ENCODE peak calls at places on chromosomes 6 and 20, in four cellular contexts. J is IMR-90; M is CD4-positive, alpha-beta T cell; E is cardiac fibroblast. Z is an unnamed sample.

GRCh38 chr6:30074331-30075093 is 1.1 kb downstream of the RNF39 start:
- DNase-seq in E (no peak), M (no peak), J (no peak), Z (no peak)

GRCh38 chr20:46900068-46900467 is 5.4 kb downstream of the EYA2 start:
- DNase-seq in M (no peak), J (no peak), E (no peak), Z (no peak)

GRCh38 chr20:35539756-35540212 is 2.1 kb upstream of the ERGIC3 start:
- DNase-seq in J (no peak), M (no peak), E (no peak), Z (no peak)

GRCh38 chr6:32664827-32665362 is 1.6 kb downstream of the HLA-DQB1 start:
- DNase-seq in E (no peak), J (no peak), M (peak; percentile 16), Z (no peak)

GRCh38 chr20:47358052-47358671 is 1.7 kb upstream of the ZMYND8 start:
- DNase-seq in J (no peak), M (no peak), E (no peak), Z (no peak)

GRCh38 chr6:127342296-127342945 is 988 bp downstream of the ECHDC1 start:
- DNase-seq in M (no peak), E (peak; percentile 38), J (peak; percentile 54), Z (no peak)

GRCh38 chr20:57804470-57805250 is 94.8 kb upstream of the PMEPA1 start:
- DNase-seq in J (no peak), E (no peak), M (no peak), Z (no peak)

GRCh38 chr20:57374343-57374930 is 16.8 kb upstream of the RBM38 start:
- DNase-seq in E (no peak), M (no peak), J (no peak), Z (no peak)

GRCh38 chr6:21061892-21062291 is 527.6 kb downstream of the CDKAL1 start:
- DNase-seq in J (no peak), M (no peak), E (no peak), Z (no peak)

GRCh38 chr6:41732601-41733348 is 2.6 kb downstream of the TFEB start:
- DNase-seq in M (peak; percentile 45), J (no peak), E (peak; percentile 18), Z (no peak)

GRCh38 chr6:15901141-15902115 is 227.5 kb upstream of the MYLIP start:
- DNase-seq in E (no peak), M (no peak), J (no peak), Z (no peak)

GRCh38 chr6:659716-660581 is 3.0 kb upstream of the HUS1B start:
- DNase-seq in M (no peak), E (no peak), J (no peak), Z (no peak)

GRCh38 chr6:151068761-151069312 is 170.9 kb upstream of the AKAP12 start:
- DNase-seq in E (peak; percentile 77), M (no peak), J (peak; percentile 62), Z (no peak)

GRCh38 chr6:18496462-18496861 is 109.3 kb downstream of the RNF144B start:
- DNase-seq in M (no peak), J (peak; percentile 19), E (peak; percentile 65), Z (no peak)

GRCh38 chr6:69846770-69847506 is 19.4 kb upstream of the COL19A1 start:
- DNase-seq in E (peak; percentile 29), M (no peak), J (no peak), Z (no peak)

GRCh38 chr6:32151885-32152311 is at the start of gene PRRT1:
- DNase-seq in M (no peak), E (no peak), J (no peak), Z (no peak)

GRCh38 chr6:75843401-75843800 is 94.4 kb downstream of the MYO6 start:
- DNase-seq in M (no peak), E (no peak), J (no peak), Z (no peak)

GRCh38 chr6:157323114-157323923 is at the start of gene TMEM242:
- DNase-seq in E (peak; percentile 97), M (peak; percentile 85), J (peak; percentile 93), Z (peak; percentile 73)

GRCh38 chr6:112667427-112667826 is 320.3 kb downstream of the RFPL4B start:
- DNase-seq in J (no peak), M (no peak), E (no peak), Z (no peak)

GRCh38 chr20:479487-479886 is 17.2 kb upstream of the TBC1D20 start:
- DNase-seq in M (no peak), E (peak; percentile 56), J (peak; percentile 30), Z (no peak)

GRCh38 chr6:138231399-138231886 is 13.2 kb upstream of the PBOV1 start:
- DNase-seq in J (no peak), E (no peak), M (no peak), Z (no peak)

GRCh38 chr6:56288347-56288746 is 41.0 kb upstream of the COL21A1 start:
- DNase-seq in E (no peak), J (no peak), M (no peak), Z (no peak)

DNA sequence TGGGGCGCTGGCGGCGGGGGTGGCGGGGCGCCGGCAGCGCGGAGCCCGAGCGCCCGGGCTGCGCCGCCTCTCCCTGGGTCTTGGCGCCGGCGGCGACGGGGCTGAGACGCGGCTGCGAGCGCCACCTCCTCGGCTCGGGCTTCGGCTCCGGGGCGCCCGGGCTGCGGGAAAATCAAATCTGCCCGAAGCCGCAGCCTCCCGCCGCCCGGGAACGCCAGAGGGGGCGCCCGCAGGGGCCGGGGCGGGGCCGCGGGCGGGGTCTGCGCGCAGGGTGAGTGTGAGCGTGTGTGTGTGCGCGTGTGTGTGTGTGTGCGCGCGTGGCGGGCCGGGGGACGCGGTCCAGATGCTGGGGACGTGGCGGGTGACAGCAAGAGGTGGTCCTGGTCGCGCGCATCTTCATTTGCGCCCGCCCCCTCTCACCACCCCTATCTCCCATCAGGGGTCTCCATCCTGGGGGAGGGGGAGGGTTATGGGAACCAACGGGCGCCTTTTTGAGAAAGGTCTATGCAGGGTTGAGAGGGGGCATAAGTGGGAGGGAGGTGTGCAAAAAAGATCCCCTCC is 655 bp upstream of the CPNE5 start:
- DNase-seq in E (no peak), J (no peak), M (peak; percentile 32), Z (no peak)
- TF ChIP-seq CTCF in E (no peak), J (peak; percentile 34), M (no peak), Z (no peak)

GRCh38 chr6:123028263-123028662 is 32.2 kb downstream of the CLVS2 start:
- DNase-seq in M (no peak), E (no peak), J (no peak), Z (no peak)

GRCh38 chr6:123030292-123030691 is 34.3 kb downstream of the CLVS2 start:
- DNase-seq in J (no peak), E (peak; percentile 25), M (no peak), Z (no peak)

GRCh38 chr6:123022980-123023379 is 26.9 kb downstream of the CLVS2 start:
- DNase-seq in J (no peak), E (peak; percentile 38), M (no peak), Z (no peak)

GRCh38 chr6:123027392-123027791 is 31.4 kb downstream of the CLVS2 start:
- DNase-seq in M (no peak), E (no peak), J (no peak), Z (no peak)
- TF ChIP-seq CTCF in M (no peak), E (no peak), J (no peak), Z (no peak)

GRCh38 chr20:25254986-25255680 is 7.2 kb downstream of the PYGB start:
- DNase-seq in M (no peak), E (no peak), J (no peak), Z (no peak)
- TF ChIP-seq CTCF in M (no peak), E (no peak), J (no peak), Z (no peak)

GRCh38 chr6:170522565-170523183 is 30.4 kb downstream of the PSMB1 start:
- DNase-seq in E (peak; percentile 24), M (no peak), J (peak; percentile 24), Z (no peak)
- TF ChIP-seq CTCF in E (peak; percentile 27), M (no peak), J (peak; percentile 42), Z (no peak)

GRCh38 chr20:7108929-7109328 is 341.4 kb downstream of the BMP2 start:
- DNase-seq in J (no peak), M (no peak), E (no peak), Z (no peak)

DNA sequence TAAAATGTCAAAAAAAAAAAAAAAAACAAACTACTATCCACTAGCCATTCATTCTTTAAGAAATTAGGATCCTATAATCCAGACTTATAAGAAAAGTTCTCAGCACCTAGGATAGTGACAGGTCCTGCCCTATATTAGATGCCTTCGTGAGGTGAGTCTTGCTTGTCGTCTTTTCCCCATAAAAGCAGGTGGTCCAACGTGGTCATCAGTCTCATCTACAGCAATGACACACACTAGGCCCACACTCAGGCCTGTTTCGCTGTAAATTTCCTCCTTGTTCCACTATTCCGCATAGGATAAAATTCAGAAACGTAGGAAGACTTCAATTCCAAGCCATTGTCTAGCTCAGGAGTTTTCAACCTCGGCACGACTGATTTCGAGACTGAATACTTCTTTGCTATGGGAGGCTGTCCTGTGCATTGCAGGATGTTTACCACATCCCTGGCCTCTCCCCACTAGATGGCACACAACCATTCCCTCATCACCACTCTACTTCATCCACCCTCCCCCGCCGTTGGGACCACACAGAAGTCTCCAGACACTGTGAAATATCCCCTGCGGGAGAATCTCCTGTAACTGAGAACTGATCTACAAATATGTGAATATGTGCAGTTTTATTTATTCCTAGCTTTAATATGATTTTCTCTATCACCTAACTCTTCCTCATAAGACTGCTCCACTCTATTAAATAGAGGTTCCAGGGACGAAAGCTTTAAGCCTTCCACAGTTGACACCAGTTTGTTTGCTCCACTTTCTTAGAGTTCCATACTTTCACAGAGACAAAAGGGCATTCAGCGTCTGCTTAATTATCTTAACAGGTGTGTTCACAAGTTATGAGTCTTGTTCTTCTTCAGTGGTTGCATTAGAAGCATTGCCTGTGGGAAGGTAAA is 346.3 kb downstream of the BMP2 start:
- DNase-seq in J (peak; percentile 1), M (no peak), E (peak; percentile 65), Z (no peak)
- TF ChIP-seq CTCF in J (peak; percentile 7), M (no peak), E (peak; percentile 63), Z (no peak)

GRCh38 chr6:160348552-160349441 is 619 bp downstream of the SLC22A3 start:
- DNase-seq in M (no peak), E (peak; percentile 36), J (no peak), Z (no peak)
- TF ChIP-seq CTCF in M (no peak), E (no peak), J (no peak), Z (no peak)

GRCh38 chr6:166862287-166862977 is 93.9 kb downstream of the RNASET2 start:
- DNase-seq in E (no peak), J (no peak), M (peak; percentile 36), Z (no peak)
- TF ChIP-seq CTCF in E (no peak), J (no peak), M (peak; percentile 28), Z (no peak)

GRCh38 chr6:117267766-117268534 is 2.6 kb downstream of the VGLL2 start:
- DNase-seq in M (no peak), E (no peak), J (no peak), Z (no peak)
- TF ChIP-seq CTCF in M (no peak), E (no peak), J (no peak), Z (no peak)

GRCh38 chr20:44603327-44603726 is 20.9 kb downstream of the PKIG start:
- DNase-seq in J (no peak), E (no peak), M (no peak), Z (peak; percentile 10)
- TF ChIP-seq CTCF in J (no peak), E (no peak), M (no peak), Z (no peak)

GRCh38 chr6:168971549-168971948 is 282.1 kb downstream of the THBS2 start:
- DNase-seq in M (no peak), J (no peak), E (no peak), Z (no peak)
- TF ChIP-seq CTCF in M (no peak), J (no peak), E (no peak), Z (no peak)

Z was measured in omental fat pad.